ENCODE peak calls at places on chromosomes 1 and 21, in seven cellular contexts. I is ELF-1, W is M059J, A is B cell, Y is NCI-H1417, C is fibroblast of the aortic adventitia, R is retina. X is an unnamed sample.

GRCh38 chr1:38297852-38298251 is 251.3 kb upstream of the POU3F1 start:
- DNase-seq in W (no peak), C (no peak), I (no peak), R (no peak), A (no peak), Y (no peak), X (no peak)

GRCh38 chr1:202588644-202589189 is 121.5 kb downstream of the SYT2 start:
- DNase-seq in C (no peak), Y (no peak), A (no peak), I (no peak), R (no peak), W (no peak), X (no peak)

GRCh38 chr1:223466156-223466555 is 72.9 kb downstream of the CCDC185 start:
- DNase-seq in Y (no peak), R (no peak), A (no peak), I (no peak), C (no peak), W (no peak), X (no peak)

GRCh38 chr1:50978852-50979781 is 9.1 kb downstream of the CDKN2C start:
- DNase-seq in Y (peak), W (peak), I (no peak), C (peak), A (peak), R (peak), X (peak)

GRCh38 chr1:31633117-31633516 is 11.6 kb downstream of the PEF1 start:
- DNase-seq in C (peak), R (no peak), A (no peak), I (peak), W (no peak), Y (no peak), X (peak)

GRCh38 chr1:160907976-160908375 is 23.0 kb upstream of the ITLN1 start:
- DNase-seq in W (no peak), I (no peak), R (no peak), A (no peak), Y (no peak), C (peak), X (no peak)

GRCh38 chr21:45378258-45378966 is 26.6 kb upstream of the COL18A1 start:
- DNase-seq in Y (no peak), C (peak), A (no peak), W (peak), R (no peak), I (peak), X (no peak)

GRCh38 chr1:229339520-229339919 is 3.3 kb downstream of the CCSAP start:
- DNase-seq in I (no peak), A (no peak), W (peak), C (no peak), Y (no peak), R (peak), X (no peak)

GRCh38 chr1:77218477-77219165 is 609 bp downstream of the PIGK start:
- DNase-seq in W (peak), I (no peak), A (no peak), Y (peak), C (peak), R (no peak), X (peak)

GRCh38 chr1:30763654-30764248 is 6.2 kb upstream of the LAPTM5 start:
- DNase-seq in I (peak), Y (no peak), C (no peak), A (no peak), R (no peak), W (peak), X (no peak)

GRCh38 chr1:27513958-27514357 is 24.0 kb upstream of the WASF2 start:
- DNase-seq in I (no peak), W (no peak), Y (no peak), A (no peak), C (no peak), R (no peak), X (no peak)

GRCh38 chr1:244112646-244113045 is 61.6 kb downstream of the ZBTB18 start:
- DNase-seq in R (no peak), C (peak), W (peak), A (no peak), I (no peak), Y (no peak), X (no peak)

GRCh38 chr1:3350441-3351261 is 103.8 kb upstream of the ARHGEF16 start:
- DNase-seq in R (no peak), Y (no peak), A (no peak), W (peak), C (peak), I (peak), X (no peak)

GRCh38 chr1:177080564-177080963 is 83.9 kb downstream of the ASTN1 start:
- DNase-seq in I (no peak), A (no peak), C (no peak), W (no peak), Y (no peak), R (no peak), X (no peak)